ENCODE peak calls at places on chromosomes 7 and 10, in four cellular contexts. One of them, this sample, is unnamed.

GRCh38 chr7:51764981-51765380 is 448.4 kb upstream of the COBL start:
- DNase-seq in adrenal gland: no peak
- DNase-seq in fibroblast of lung: no peak
- DNase-seq in bronchial epithelial cell: no peak
- DNase-seq in this sample: no peak

GRCh38 chr10:86321568-86321967 is 45.0 kb downstream of the GRID1 start:
- DNase-seq in adrenal gland: no peak
- DNase-seq in fibroblast of lung: no peak
- DNase-seq in bronchial epithelial cell: no peak
- DNase-seq in this sample: no peak

GRCh38 chr10:113168560-113168959 is 218.5 kb downstream of the TCF7L2 start:
- DNase-seq in adrenal gland: no peak
- DNase-seq in fibroblast of lung: no peak
- DNase-seq in bronchial epithelial cell: no peak
- DNase-seq in this sample: no peak

GRCh38 chr10:124267231-124267885 is 151.4 kb downstream of the OAT start:
- DNase-seq in adrenal gland: no peak
- DNase-seq in fibroblast of lung: peak; percentile 54
- DNase-seq in bronchial epithelial cell: no peak
- DNase-seq in this sample: no peak

GRCh38 chr10:128268015-128268722 is 141.9 kb upstream of the MKI67 start:
- DNase-seq in adrenal gland: peak; percentile 53
- DNase-seq in fibroblast of lung: peak; percentile 8
- DNase-seq in bronchial epithelial cell: no peak
- DNase-seq in this sample: peak; percentile 82

GRCh38 chr10:4059471-4060138 is 274.6 kb upstream of the KLF6 start:
- DNase-seq in adrenal gland: no peak
- DNase-seq in fibroblast of lung: no peak
- DNase-seq in bronchial epithelial cell: no peak
- DNase-seq in this sample: no peak

GRCh38 chr10:86952106-86952505 is 5.3 kb downstream of the MMRN2 start:
- DNase-seq in adrenal gland: no peak
- DNase-seq in fibroblast of lung: no peak
- DNase-seq in bronchial epithelial cell: no peak
- DNase-seq in this sample: no peak

GRCh38 chr10:43218206-43218950 is 48.5 kb downstream of the RASGEF1A start:
- DNase-seq in adrenal gland: peak; percentile 60
- DNase-seq in fibroblast of lung: no peak
- DNase-seq in bronchial epithelial cell: no peak
- DNase-seq in this sample: no peak

GRCh38 chr10:11687779-11688447 is 54.3 kb upstream of the ECHDC3 start:
- DNase-seq in adrenal gland: no peak
- DNase-seq in fibroblast of lung: no peak
- DNase-seq in bronchial epithelial cell: peak; percentile 81
- DNase-seq in this sample: no peak

GRCh38 chr7:46545790-46546189 is 624.7 kb upstream of the IGFBP3 start:
- DNase-seq in adrenal gland: no peak
- DNase-seq in fibroblast of lung: peak; percentile 83
- DNase-seq in bronchial epithelial cell: peak; percentile 95
- DNase-seq in this sample: no peak

GRCh38 chr7:77887567-77887966 is 89.0 kb downstream of the PHTF2 start:
- DNase-seq in adrenal gland: no peak
- DNase-seq in fibroblast of lung: peak; percentile 9
- DNase-seq in bronchial epithelial cell: peak; percentile 69
- DNase-seq in this sample: no peak

GRCh38 chr10:63064706-63065105 is 68.4 kb upstream of the NRBF2 start:
- DNase-seq in adrenal gland: no peak
- DNase-seq in fibroblast of lung: no peak
- DNase-seq in bronchial epithelial cell: peak; percentile 49
- DNase-seq in this sample: no peak

GRCh38 chr10:12443026-12443425 is 93.7 kb downstream of the CAMK1D start:
- DNase-seq in adrenal gland: no peak
- DNase-seq in fibroblast of lung: no peak
- DNase-seq in bronchial epithelial cell: no peak
- DNase-seq in this sample: no peak

GRCh38 chr10:89521368-89521767 is 14.0 kb downstream of the SLC16A12 start:
- DNase-seq in adrenal gland: no peak
- DNase-seq in fibroblast of lung: peak; percentile 70
- DNase-seq in bronchial epithelial cell: no peak
- DNase-seq in this sample: no peak

GRCh38 chr7:128672927-128673517 is 930 bp downstream of the GARIN1A start:
- DNase-seq in adrenal gland: no peak
- DNase-seq in fibroblast of lung: peak; percentile 24
- DNase-seq in bronchial epithelial cell: peak; percentile 23
- DNase-seq in this sample: no peak

GRCh38 chr10:27599546-27599945 is 95.4 kb downstream of the RAB18 start:
- DNase-seq in adrenal gland: no peak
- DNase-seq in fibroblast of lung: no peak
- DNase-seq in bronchial epithelial cell: no peak
- DNase-seq in this sample: no peak

GRCh38 chr7:47600199-47601118 is 18.5 kb upstream of the TNS3 start:
- DNase-seq in adrenal gland: peak; percentile 74
- DNase-seq in fibroblast of lung: peak; percentile 75
- DNase-seq in bronchial epithelial cell: peak; percentile 85
- DNase-seq in this sample: no peak

GRCh38 chr7:100127866-100128601 is 1.3 kb downstream of the MBLAC1 start:
- DNase-seq in adrenal gland: no peak
- DNase-seq in fibroblast of lung: no peak
- DNase-seq in bronchial epithelial cell: no peak
- DNase-seq in this sample: no peak

GRCh38 chr7:130367088-130367755 is 13.1 kb upstream of the CPA1 start:
- DNase-seq in adrenal gland: no peak
- DNase-seq in fibroblast of lung: no peak
- DNase-seq in bronchial epithelial cell: no peak
- DNase-seq in this sample: no peak

GRCh38 chr7:82839555-82839954 is 323.1 kb downstream of the PCLO start:
- DNase-seq in adrenal gland: no peak
- DNase-seq in fibroblast of lung: no peak
- DNase-seq in bronchial epithelial cell: no peak
- DNase-seq in this sample: no peak

GRCh38 chr7:44212018-44212417 is 11.2 kb downstream of the YKT6 start:
- DNase-seq in adrenal gland: no peak
- DNase-seq in fibroblast of lung: no peak
- DNase-seq in bronchial epithelial cell: no peak
- DNase-seq in this sample: no peak

GRCh38 chr10:51718804-51719291 is 19.5 kb upstream of the CSTF2T start:
- DNase-seq in adrenal gland: no peak
- DNase-seq in fibroblast of lung: peak; percentile 25
- DNase-seq in bronchial epithelial cell: peak; percentile 85
- DNase-seq in this sample: no peak

DNA sequence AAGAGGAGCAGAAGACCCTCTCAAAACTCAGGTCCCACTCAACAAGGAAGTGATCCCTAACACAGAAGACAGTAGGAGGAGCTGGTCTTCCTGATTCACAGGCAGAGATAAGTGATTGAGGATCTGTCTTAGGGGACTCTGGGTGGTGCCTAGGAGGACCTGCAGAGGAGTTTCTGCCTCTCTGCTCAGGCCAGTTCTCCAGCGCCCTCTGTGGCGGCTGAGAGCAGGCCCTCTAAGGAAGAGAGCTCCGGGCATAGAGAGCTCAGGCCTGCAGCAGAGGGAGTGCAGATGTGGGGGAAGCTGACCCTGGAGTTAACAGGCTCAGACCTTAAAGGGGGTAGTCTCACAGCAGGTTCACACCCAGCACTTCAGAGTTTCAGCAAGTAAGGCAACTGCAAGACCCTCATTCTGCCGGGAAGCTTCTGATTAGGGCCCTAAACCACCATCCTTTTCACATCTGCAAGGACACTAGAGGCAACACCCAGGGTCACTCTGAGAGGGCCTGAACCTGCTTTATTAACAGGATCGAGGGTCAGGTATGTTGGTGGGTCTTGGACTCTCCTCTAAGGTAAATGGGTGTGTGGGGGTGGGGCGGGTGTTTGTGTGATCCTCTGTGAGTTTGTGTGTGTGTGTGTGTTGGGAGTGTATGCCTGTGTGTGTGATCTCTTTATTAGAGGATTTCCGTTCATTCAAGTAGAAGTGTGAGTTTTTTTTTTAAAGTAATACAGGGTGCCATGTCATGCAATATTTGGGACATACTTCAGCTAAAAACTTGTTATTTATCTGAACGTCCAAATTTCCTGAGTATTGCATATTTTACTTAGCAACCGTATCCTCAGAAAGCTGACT is 57.6 kb upstream of the TARP start:
- DNase-seq in adrenal gland: no peak
- DNase-seq in fibroblast of lung: no peak
- DNase-seq in bronchial epithelial cell: no peak
- DNase-seq in this sample: no peak
- TF ChIP-seq CTCF in adrenal gland: no peak
- TF ChIP-seq CTCF in fibroblast of lung: no peak
- TF ChIP-seq CTCF in bronchial epithelial cell: no peak
- TF ChIP-seq CTCF in this sample: no peak

DNA sequence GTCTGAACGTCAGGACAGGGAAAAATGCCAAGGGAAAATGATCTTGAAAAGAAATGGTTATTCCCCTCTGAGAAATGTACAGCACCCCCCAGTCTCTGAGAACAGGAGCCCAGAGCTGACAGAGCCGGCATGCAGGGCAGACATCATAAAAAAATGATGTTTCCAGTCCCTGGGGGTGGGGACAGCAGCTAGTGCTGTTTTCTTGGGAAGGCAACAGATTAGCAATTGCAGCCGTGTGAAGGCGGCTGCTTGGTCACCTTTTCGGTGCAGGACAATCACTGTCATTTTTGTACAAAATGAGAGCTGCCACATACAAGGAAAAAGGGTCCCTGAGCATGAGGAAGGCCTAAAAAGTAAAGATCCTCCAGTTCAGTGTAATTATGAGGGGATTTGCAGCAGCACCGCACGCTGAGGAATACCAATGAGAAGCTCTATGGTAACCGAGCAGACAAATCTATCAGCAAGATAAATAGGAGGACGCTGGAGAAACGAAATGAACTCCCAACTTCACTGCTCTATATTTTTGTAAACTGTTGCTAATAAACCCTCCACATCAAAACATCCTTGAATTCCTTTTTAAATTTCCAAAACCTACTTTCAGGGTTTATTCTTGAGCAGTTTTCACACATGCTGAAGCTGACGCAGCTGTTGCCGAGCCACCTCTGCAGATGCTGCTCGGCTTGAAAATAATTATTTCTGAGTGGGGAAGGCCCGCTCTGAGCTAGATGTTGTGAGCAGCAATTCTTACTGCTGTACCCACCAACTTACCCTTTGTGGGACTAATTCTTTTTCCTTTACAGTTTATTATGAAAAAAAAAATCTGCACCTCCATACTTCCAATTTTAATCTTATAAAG is 98.2 kb upstream of the NEBL start:
- DNase-seq in adrenal gland: no peak
- DNase-seq in fibroblast of lung: no peak
- DNase-seq in bronchial epithelial cell: no peak
- DNase-seq in this sample: no peak
- TF ChIP-seq CTCF in adrenal gland: no peak
- TF ChIP-seq CTCF in fibroblast of lung: no peak
- TF ChIP-seq CTCF in bronchial epithelial cell: no peak
- TF ChIP-seq CTCF in this sample: no peak

GRCh38 chr10:120600871-120601644 is 144.0 kb downstream of the PLPP4 start:
- DNase-seq in adrenal gland: no peak
- DNase-seq in fibroblast of lung: no peak
- DNase-seq in bronchial epithelial cell: no peak
- DNase-seq in this sample: no peak
- TF ChIP-seq CTCF in adrenal gland: no peak
- TF ChIP-seq CTCF in fibroblast of lung: no peak
- TF ChIP-seq CTCF in bronchial epithelial cell: peak; percentile 18
- TF ChIP-seq CTCF in this sample: peak; percentile 64

GRCh38 chr10:15719899-15720634 is at the start of gene ITGA8:
- DNase-seq in adrenal gland: peak; percentile 63
- DNase-seq in fibroblast of lung: peak; percentile 51
- DNase-seq in bronchial epithelial cell: no peak
- DNase-seq in this sample: peak; percentile 70
- TF ChIP-seq CTCF in adrenal gland: peak; percentile 37
- TF ChIP-seq CTCF in fibroblast of lung: peak; percentile 67
- TF ChIP-seq CTCF in bronchial epithelial cell: peak; percentile 4
- TF ChIP-seq CTCF in this sample: peak; percentile 74

DNA sequence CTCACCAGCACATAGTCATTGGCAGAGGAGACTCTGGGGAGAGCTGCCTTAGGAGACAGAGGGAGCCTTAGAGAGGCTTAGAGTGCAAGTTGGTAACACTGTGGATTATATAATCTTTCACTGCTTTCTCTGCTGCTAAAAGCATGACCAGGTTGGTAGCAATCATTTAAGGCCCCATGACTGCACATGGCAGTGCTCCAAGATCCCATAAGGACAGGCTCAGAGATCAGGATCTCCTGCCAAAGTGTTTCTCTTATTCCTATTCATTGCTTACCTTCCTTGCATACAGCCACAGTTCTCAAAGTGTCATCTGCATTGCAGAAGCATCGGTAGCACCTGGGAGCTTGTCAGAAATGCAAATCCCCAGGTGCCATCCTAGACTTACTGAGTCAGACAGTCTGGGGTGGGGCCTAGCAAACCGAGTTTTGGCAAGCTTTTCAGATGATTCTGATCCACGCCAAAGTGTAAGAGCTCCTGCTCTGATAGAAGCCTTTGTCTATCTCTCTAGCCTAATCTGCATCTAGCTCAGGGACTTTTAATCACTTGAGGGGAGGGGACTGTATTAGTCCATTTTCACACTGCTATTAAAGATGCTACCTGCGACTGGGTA is 489.0 kb upstream of the AUTS2 start:
- DNase-seq in adrenal gland: no peak
- DNase-seq in fibroblast of lung: no peak
- DNase-seq in bronchial epithelial cell: peak; percentile 47
- DNase-seq in this sample: no peak
- TF ChIP-seq CTCF in adrenal gland: no peak
- TF ChIP-seq CTCF in fibroblast of lung: no peak
- TF ChIP-seq CTCF in bronchial epithelial cell: no peak
- TF ChIP-seq CTCF in this sample: no peak

DNA sequence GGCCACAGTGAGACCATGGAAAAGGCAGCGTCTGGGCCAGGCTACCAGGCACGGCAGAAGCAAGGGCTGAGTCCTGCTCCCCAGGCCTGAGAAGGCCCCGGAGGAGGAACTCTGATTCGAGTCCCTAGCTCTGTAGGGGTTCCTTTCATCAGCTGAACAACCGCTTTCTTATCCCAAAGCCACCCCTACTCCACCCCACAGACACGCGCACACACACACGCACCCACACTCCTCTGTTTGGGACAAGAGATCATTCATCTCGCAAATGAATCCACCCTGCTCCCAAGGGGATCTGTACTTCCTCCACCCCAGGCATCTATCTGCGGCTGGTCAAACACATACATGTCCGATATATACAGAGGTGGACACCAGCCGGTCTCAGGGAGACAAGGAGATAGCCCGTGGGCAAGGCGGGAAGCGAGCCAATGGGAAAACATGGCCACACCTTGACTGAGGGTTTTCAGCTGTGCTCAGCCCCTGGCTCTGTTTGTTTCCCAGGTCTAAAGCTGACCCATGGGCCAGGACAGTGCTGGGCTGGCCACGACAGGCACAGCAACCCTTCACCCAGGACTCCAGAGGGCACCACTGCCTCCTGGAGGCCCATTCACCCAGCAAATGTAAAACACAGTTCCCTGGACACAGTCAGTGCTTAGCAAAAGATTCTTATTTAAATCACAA is 7.3 kb downstream of the ZCCHC24 start:
- DNase-seq in adrenal gland: no peak
- DNase-seq in fibroblast of lung: peak; percentile 18
- DNase-seq in bronchial epithelial cell: no peak
- DNase-seq in this sample: no peak
- TF ChIP-seq CTCF in adrenal gland: no peak
- TF ChIP-seq CTCF in fibroblast of lung: peak; percentile 27
- TF ChIP-seq CTCF in bronchial epithelial cell: peak; percentile 16
- TF ChIP-seq CTCF in this sample: no peak

This sample was measured in type B pancreatic cell.